ENCODE peak calls at places on chromosome 21, in four cellular contexts. One of them, this sample, is unnamed.

GRCh38 chr21:31862078-31862477 is 10.7 kb upstream of the HUNK start:
- DNase-seq in HTR-8/SVneo: no peak
- DNase-seq in NCI-H1092 treated with DMSO at 0.1 percent for 48 hours: no peak
- DNase-seq in CD4-positive, alpha-beta memory T cell: no peak
- DNase-seq in this sample: no peak

GRCh38 chr21:45488839-45489479 is 53.3 kb downstream of the SLC19A1 start:
- DNase-seq in NCI-H1092 treated with DMSO at 0.1 percent for 48 hours: no peak
- DNase-seq in CD4-positive, alpha-beta memory T cell: no peak
- DNase-seq in HTR-8/SVneo: no peak
- DNase-seq in this sample: no peak

GRCh38 chr21:43829161-43829560 is 35.9 kb upstream of the AGPAT3 start:
- DNase-seq in HTR-8/SVneo: no peak
- DNase-seq in CD4-positive, alpha-beta memory T cell: no peak
- DNase-seq in NCI-H1092 treated with DMSO at 0.1 percent for 48 hours: no peak
- DNase-seq in this sample: no peak

GRCh38 chr21:46229133-46229922 is 754 bp upstream of the LSS start:
- DNase-seq in HTR-8/SVneo: peak; percentile 43
- DNase-seq in NCI-H1092 treated with DMSO at 0.1 percent for 48 hours: peak; percentile 74
- DNase-seq in CD4-positive, alpha-beta memory T cell: no peak
- DNase-seq in this sample: no peak

GRCh38 chr21:22019766-22020165 is 1021.6 kb downstream of the NCAM2 start:
- DNase-seq in NCI-H1092 treated with DMSO at 0.1 percent for 48 hours: no peak
- DNase-seq in HTR-8/SVneo: no peak
- DNase-seq in CD4-positive, alpha-beta memory T cell: no peak
- DNase-seq in this sample: no peak

GRCh38 chr21:15034126-15034848 is 30.5 kb downstream of the NRIP1 start:
- DNase-seq in NCI-H1092 treated with DMSO at 0.1 percent for 48 hours: no peak
- DNase-seq in CD4-positive, alpha-beta memory T cell: no peak
- DNase-seq in HTR-8/SVneo: no peak
- DNase-seq in this sample: no peak

GRCh38 chr21:27079807-27080206 is 112.9 kb upstream of the ADAMTS5 start:
- DNase-seq in HTR-8/SVneo: no peak
- DNase-seq in NCI-H1092 treated with DMSO at 0.1 percent for 48 hours: no peak
- DNase-seq in CD4-positive, alpha-beta memory T cell: no peak
- DNase-seq in this sample: no peak

GRCh38 chr21:45831991-45832740 is 149.4 kb upstream of the COL6A1 start:
- DNase-seq in NCI-H1092 treated with DMSO at 0.1 percent for 48 hours: no peak
- DNase-seq in HTR-8/SVneo: no peak
- DNase-seq in CD4-positive, alpha-beta memory T cell: no peak
- DNase-seq in this sample: no peak

GRCh38 chr21:44301961-44302406 is 2.1 kb downstream of the PFKL start:
- DNase-seq in NCI-H1092 treated with DMSO at 0.1 percent for 48 hours: peak; percentile 40
- DNase-seq in HTR-8/SVneo: no peak
- DNase-seq in CD4-positive, alpha-beta memory T cell: no peak
- DNase-seq in this sample: no peak

GRCh38 chr21:41664881-41665765 is 101.7 kb downstream of the RIPK4 start:
- DNase-seq in HTR-8/SVneo: no peak
- DNase-seq in CD4-positive, alpha-beta memory T cell: no peak
- DNase-seq in NCI-H1092 treated with DMSO at 0.1 percent for 48 hours: no peak
- DNase-seq in this sample: no peak

GRCh38 chr21:26849428-26850115 is 4.4 kb upstream of the ADAMTS1 start:
- DNase-seq in HTR-8/SVneo: no peak
- DNase-seq in CD4-positive, alpha-beta memory T cell: peak; percentile 25
- DNase-seq in NCI-H1092 treated with DMSO at 0.1 percent for 48 hours: peak; percentile 18
- DNase-seq in this sample: no peak

GRCh38 chr21:45084121-45084520 is 9.7 kb downstream of the ADARB1 start:
- DNase-seq in HTR-8/SVneo: no peak
- DNase-seq in NCI-H1092 treated with DMSO at 0.1 percent for 48 hours: no peak
- DNase-seq in CD4-positive, alpha-beta memory T cell: no peak
- DNase-seq in this sample: no peak

GRCh38 chr21:31298618-31299269 is 45.3 kb downstream of the TIAM1 start:
- DNase-seq in HTR-8/SVneo: no peak
- DNase-seq in CD4-positive, alpha-beta memory T cell: no peak
- DNase-seq in NCI-H1092 treated with DMSO at 0.1 percent for 48 hours: no peak
- DNase-seq in this sample: no peak

GRCh38 chr21:31117046-31117916 is 79.0 kb upstream of the KRTAP19-8 start:
- DNase-seq in NCI-H1092 treated with DMSO at 0.1 percent for 48 hours: no peak
- DNase-seq in HTR-8/SVneo: peak; percentile 69
- DNase-seq in CD4-positive, alpha-beta memory T cell: no peak
- DNase-seq in this sample: no peak

GRCh38 chr21:41631564-41632461 is 123.9 kb upstream of the TMPRSS2 start:
- DNase-seq in NCI-H1092 treated with DMSO at 0.1 percent for 48 hours: peak; percentile 57
- DNase-seq in HTR-8/SVneo: no peak
- DNase-seq in CD4-positive, alpha-beta memory T cell: no peak
- DNase-seq in this sample: no peak

GRCh38 chr21:33871171-33871570 is 44.4 kb downstream of the ATP5PO start:
- DNase-seq in CD4-positive, alpha-beta memory T cell: no peak
- DNase-seq in HTR-8/SVneo: no peak
- DNase-seq in NCI-H1092 treated with DMSO at 0.1 percent for 48 hours: no peak
- DNase-seq in this sample: no peak

GRCh38 chr21:15276243-15276642 is 211.4 kb upstream of the NRIP1 start:
- DNase-seq in HTR-8/SVneo: no peak
- DNase-seq in NCI-H1092 treated with DMSO at 0.1 percent for 48 hours: no peak
- DNase-seq in CD4-positive, alpha-beta memory T cell: no peak
- DNase-seq in this sample: no peak